ENCODE peak calls at places on chromosomes 3 and 15, in four cellular contexts. B is brain microvascular endothelial cell, A is endothelial cell of umbilical vein, G is psoas muscle. L is an unnamed sample.
A peak's percentile ranks its signal among the peaks of the same experiment; 100 is the strongest.

GRCh38 chr3:50242778-50243551 is 7.0 kb downstream of the GNAI2 start:
- DNase-seq in A (peak; percentile 93), B (peak; percentile 79), G (peak; percentile 83), L (peak; percentile 88)

GRCh38 chr15:58297639-58298038 is 134.2 kb upstream of the LIPC start:
- DNase-seq in B (no peak), A (no peak), G (no peak), L (no peak)

GRCh38 chr3:18438586-18438985 is 13.4 kb upstream of the SATB1 start:
- DNase-seq in G (no peak), B (no peak), A (no peak), L (peak; percentile 59)

GRCh38 chr3:15107075-15107947 is 8.4 kb upstream of the RBSN start:
- DNase-seq in G (no peak), B (no peak), A (no peak), L (no peak)

GRCh38 chr3:32423956-32424558 is 32.4 kb downstream of the CMTM7 start:
- DNase-seq in A (no peak), B (no peak), G (no peak), L (no peak)

GRCh38 chr3:133995264-133995663 is 34.5 kb downstream of the SLCO2A1 start:
- DNase-seq in G (no peak), A (no peak), B (no peak), L (no peak)

GRCh38 chr3:57030711-57031110 is 29.8 kb upstream of the SPATA12 start:
- DNase-seq in A (no peak), G (no peak), B (no peak), L (no peak)

GRCh38 chr15:39580630-39581500 is at the start of gene THBS1:
- DNase-seq in G (peak; percentile 84), A (peak; percentile 98), B (peak; percentile 94), L (peak; percentile 94)

GRCh38 chr3:117927831-117928230 is 1106.8 kb downstream of the IGSF11 start:
- DNase-seq in G (no peak), B (no peak), A (no peak), L (no peak)

GRCh38 chr3:14461748-14462324 is 59.4 kb downstream of the SLC6A6 start:
- DNase-seq in B (peak; percentile 65), A (peak; percentile 73), G (no peak), L (peak; percentile 77)

GRCh38 chr3:24299801-24300626 is 194.6 kb downstream of the THRB start:
- DNase-seq in G (no peak), B (peak; percentile 53), A (peak; percentile 17), L (no peak)

GRCh38 chr15:83585770-83586169 is 68.2 kb upstream of the ADAMTSL3 start:
- DNase-seq in A (no peak), B (no peak), G (no peak), L (no peak)

GRCh38 chr3:2921903-2922302 is 188.3 kb downstream of the IL5RA start:
- DNase-seq in G (no peak), B (no peak), A (no peak), L (no peak)

GRCh38 chr15:51649659-51650521 is 27.3 kb upstream of the DMXL2 start:
- DNase-seq in B (peak; percentile 74), G (no peak), A (peak; percentile 81), L (no peak)

GRCh38 chr3:41167722-41168497 is 31.4 kb upstream of the CTNNB1 start:
- DNase-seq in B (no peak), A (no peak), G (no peak), L (no peak)

GRCh38 chr3:134621824-134622223 is 29.0 kb downstream of the KY start:
- DNase-seq in A (no peak), B (no peak), G (no peak), L (no peak)

GRCh38 chr15:33045066-33045810 is 149.3 kb downstream of the FMN1 start:
- DNase-seq in G (no peak), B (no peak), A (no peak), L (peak; percentile 46)

GRCh38 chr3:158789592-158789991 is 12.3 kb upstream of the MFSD1 start:
- DNase-seq in G (no peak), A (peak; percentile 75), B (peak; percentile 83), L (no peak)

GRCh38 chr15:92633001-92633400 is 22.6 kb downstream of the FAM174B start:
- DNase-seq in G (no peak), B (no peak), A (no peak), L (no peak)

GRCh38 chr3:99741588-99741987 is 76.1 kb upstream of the CMSS1 start:
- DNase-seq in A (no peak), B (no peak), G (no peak), L (no peak)

GRCh38 chr3:106204160-106204868 is 335.5 kb upstream of the CBLB start:
- DNase-seq in A (no peak), G (no peak), B (no peak), L (no peak)

GRCh38 chr15:41018534-41018933 is 65.3 kb downstream of the CHAC1 start:
- DNase-seq in G (no peak), B (no peak), A (peak; percentile 90), L (no peak)

GRCh38 chr3:69784854-69785523 is 45.7 kb downstream of the MITF start:
- DNase-seq in B (peak; percentile 85), G (peak; percentile 86), A (peak; percentile 41), L (peak; percentile 85)

GRCh38 chr15:56933420-56934210 is 15.2 kb downstream of the TCF12 start:
- DNase-seq in B (no peak), A (no peak), G (no peak), L (no peak)

GRCh38 chr3:25476639-25477038 is 48.6 kb downstream of the RARB start:
- DNase-seq in B (no peak), A (peak; percentile 90), G (no peak), L (no peak)

GRCh38 chr3:171736556-171736955 is 73.7 kb downstream of the PLD1 start:
- DNase-seq in G (no peak), A (no peak), B (no peak), L (no peak)
- TF ChIP-seq CTCF in G (no peak), A (no peak), B (no peak), L (no peak)

GRCh38 chr3:62100233-62100989 is 272.9 kb downstream of the FEZF2 start:
- DNase-seq in A (no peak), B (no peak), G (no peak), L (no peak)

GRCh38 chr3:62101488-62101887 is 271.9 kb downstream of the FEZF2 start:
- DNase-seq in A (no peak), G (no peak), B (no peak), L (no peak)

GRCh38 chr3:62098646-62099365 is 274.5 kb downstream of the FEZF2 start:
- DNase-seq in B (no peak), G (no peak), A (no peak), L (no peak)

GRCh38 chr3:62103531-62103930 is 269.8 kb downstream of the FEZF2 start:
- DNase-seq in G (no peak), B (no peak), A (no peak), L (no peak)
- H3K27ac ChIP-seq in G (peak overlapping the region; percentile 69), B (no peak overlapping the region), A (no peak overlapping the region), L (no peak overlapping the region)

DNA sequence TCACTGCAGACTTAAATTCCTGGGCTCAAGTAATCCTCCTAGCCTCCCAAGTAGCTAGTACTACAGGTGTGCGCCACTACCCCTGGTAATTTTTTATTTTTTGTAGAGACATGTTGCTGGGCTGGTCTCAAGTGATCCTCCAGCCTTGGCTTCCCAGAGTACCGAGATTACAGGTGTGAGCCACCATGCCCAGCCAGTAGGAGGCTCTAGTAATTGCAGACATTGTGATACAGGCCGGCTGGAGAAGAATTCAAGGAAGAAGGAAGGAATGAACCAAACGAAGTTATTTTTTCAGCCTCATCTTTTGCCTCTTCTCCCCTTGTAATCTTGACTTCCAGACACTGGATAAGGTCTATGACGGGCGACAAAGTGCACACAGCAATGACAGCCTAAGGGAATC is 3.2 kb upstream of the PPP4R2 start:
- DNase-seq in A (no peak), G (no peak), B (no peak), L (no peak)
- TF ChIP-seq CTCF in A (peak; percentile 25), G (no peak), B (peak; percentile 34), L (no peak)

GRCh38 chr3:120681506-120682038 is 467 bp downstream of the HGD start:
- DNase-seq in B (no peak), G (no peak), A (no peak), L (no peak)

GRCh38 chr3:120678984-120679383 is 3.1 kb downstream of the HGD start:
- DNase-seq in B (no peak), A (no peak), G (no peak), L (no peak)

GRCh38 chr3:120681018-120681417 is 1.0 kb downstream of the HGD start:
- DNase-seq in B (no peak), A (no peak), G (no peak), L (no peak)

GRCh38 chr3:120682095-120682681 is at the start of gene HGD:
- DNase-seq in A (no peak), G (no peak), B (no peak), L (no peak)

DNA sequence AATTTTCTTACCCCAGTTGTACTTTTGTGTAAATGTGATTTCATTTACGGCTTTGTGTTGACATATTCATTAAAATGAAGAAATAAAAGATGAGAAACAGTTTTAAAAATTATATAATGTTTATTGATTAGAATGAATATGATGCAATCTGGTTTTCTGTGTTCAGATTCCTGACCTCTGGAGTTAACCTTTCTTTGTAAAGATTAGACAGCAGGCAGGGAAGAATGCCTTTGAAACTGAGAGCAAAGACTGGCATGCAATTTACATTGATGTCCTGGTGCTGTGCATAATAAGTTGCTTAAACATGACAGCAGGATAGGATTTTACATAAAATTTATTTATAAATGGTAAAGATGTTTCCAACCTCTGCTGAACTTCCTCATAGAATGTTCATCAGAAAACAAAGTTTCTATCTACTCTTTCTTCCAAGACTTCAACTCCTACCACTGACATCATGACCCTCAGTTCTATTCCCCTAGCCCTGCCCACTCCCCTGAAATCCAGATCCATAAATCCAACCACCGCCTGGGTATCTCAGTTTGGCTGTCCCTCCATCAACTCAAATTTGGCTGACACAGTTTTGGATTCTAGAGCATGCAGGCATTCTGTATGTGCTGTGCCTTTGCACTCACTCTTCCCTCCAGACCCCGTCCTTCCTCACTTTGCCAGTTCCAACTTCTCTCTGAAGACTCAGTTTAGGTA is 1.7 kb downstream of the HGD start:
- DNase-seq in A (no peak), B (no peak), G (no peak), L (no peak)
- H3K27ac ChIP-seq in A (no peak overlapping the region), B (no peak overlapping the region), G (no peak overlapping the region), L (no peak overlapping the region)

L was measured in upper lobe of right lung.